ENCODE peak calls at places on chromosome 1, in five cellular contexts. T, Y, O, I and N are unnamed samples. For H3K36me3, the result is how much of the 10 kb centered on the place peaks cover.

GRCh38 chr1:220905650-220906560 is 26.7 kb downstream of the HLX start:
- DNase-seq in T (no peak), Y (no peak), O (no peak), I (no peak), N (no peak)

GRCh38 chr1:18890704-18891103 is 11.7 kb downstream of the ALDH4A1 start:
- DNase-seq in T (no peak), Y (no peak), O (no peak), I (peak), N (no peak)

GRCh38 chr1:106494646-106495045 is 561.8 kb upstream of the PRMT6 start:
- DNase-seq in T (no peak), Y (no peak), O (no peak), I (no peak), N (no peak)

GRCh38 chr1:35808376-35809155 is 750 bp downstream of the AGO4 start:
- DNase-seq in T (no peak), Y (peak), O (peak), I (peak), N (peak)

GRCh38 chr1:187270256-187270655 is 441.5 kb downstream of the PLA2G4A start:
- DNase-seq in T (no peak), Y (no peak), O (no peak), I (no peak), N (no peak)

GRCh38 chr1:96521994-96522760 is 199.4 kb upstream of the PTBP2 start:
- DNase-seq in T (no peak), Y (no peak), O (no peak), I (peak), N (no peak)

GRCh38 chr1:234518876-234519275 is 39.9 kb upstream of the TARBP1 start:
- DNase-seq in T (no peak), Y (no peak), O (no peak), I (no peak), N (no peak)

GRCh38 chr1:244659694-244660093 is 6.8 kb downstream of the DESI2 start:
- DNase-seq in T (no peak), Y (no peak), O (no peak), I (no peak), N (no peak)

GRCh38 chr1:244962140-244962539 is 97.8 kb upstream of the HNRNPU start:
- DNase-seq in T (no peak), Y (no peak), O (no peak), I (no peak), N (no peak)

GRCh38 chr1:2515763-2516080 is 10.7 kb downstream of the PANK4 start:
- DNase-seq in T (no peak), Y (no peak), O (no peak), I (no peak), N (no peak)

GRCh38 chr1:2518528-2518927 is 7.9 kb downstream of the PANK4 start:
- DNase-seq in T (no peak), Y (no peak), O (no peak), I (no peak), N (no peak)

GRCh38 chr1:2517966-2518365 is 8.4 kb downstream of the PANK4 start:
- DNase-seq in T (no peak), Y (no peak), O (no peak), I (no peak), N (no peak)

GRCh38 chr1:2516124-2516523 is 10.3 kb downstream of the PANK4 start:
- DNase-seq in T (no peak), Y (no peak), O (no peak), I (no peak), N (no peak)

DNA sequence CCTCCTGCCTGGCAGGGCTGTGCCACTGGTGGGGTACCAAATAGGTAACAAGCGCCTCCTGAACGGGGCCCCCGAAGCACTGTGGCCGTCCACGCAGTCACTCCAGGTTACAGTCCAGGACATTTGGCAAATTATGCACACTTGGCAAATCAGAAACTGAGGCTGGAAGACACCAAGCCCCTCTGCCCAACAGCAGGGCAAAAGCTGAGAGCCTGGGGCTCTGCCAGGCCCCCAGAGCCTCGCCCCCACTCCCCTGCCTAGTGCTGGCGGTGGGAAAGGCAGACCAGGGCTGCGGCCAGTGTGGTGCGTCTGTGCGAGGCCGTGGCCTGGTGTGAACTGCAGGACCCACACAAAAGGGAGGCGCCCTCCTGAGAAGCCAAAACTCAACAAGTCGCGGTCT is 9.4 kb downstream of the PANK4 start:
- DNase-seq in T (no peak), Y (no peak), O (no peak), I (no peak), N (no peak)
- H3K36me3 ChIP-seq in T (half or more), Y (half or more), O (under half), I (under half), N (half or more)

GRCh38 chr1:109928591-109929111 is 18.0 kb downstream of the CSF1 start:
- DNase-seq in T (no peak), Y (peak), O (peak), I (peak), N (no peak)

GRCh38 chr1:109927908-109928307 is 17.3 kb downstream of the CSF1 start:
- DNase-seq in T (peak), Y (peak), O (peak), I (peak), N (no peak)

GRCh38 chr1:109926662-109927300 is 16.1 kb downstream of the CSF1 start:
- DNase-seq in T (no peak), Y (no peak), O (no peak), I (peak), N (no peak)

GRCh38 chr1:109929170-109929569 is 18.5 kb downstream of the CSF1 start:
- DNase-seq in T (no peak), Y (no peak), O (no peak), I (no peak), N (no peak)

DNA sequence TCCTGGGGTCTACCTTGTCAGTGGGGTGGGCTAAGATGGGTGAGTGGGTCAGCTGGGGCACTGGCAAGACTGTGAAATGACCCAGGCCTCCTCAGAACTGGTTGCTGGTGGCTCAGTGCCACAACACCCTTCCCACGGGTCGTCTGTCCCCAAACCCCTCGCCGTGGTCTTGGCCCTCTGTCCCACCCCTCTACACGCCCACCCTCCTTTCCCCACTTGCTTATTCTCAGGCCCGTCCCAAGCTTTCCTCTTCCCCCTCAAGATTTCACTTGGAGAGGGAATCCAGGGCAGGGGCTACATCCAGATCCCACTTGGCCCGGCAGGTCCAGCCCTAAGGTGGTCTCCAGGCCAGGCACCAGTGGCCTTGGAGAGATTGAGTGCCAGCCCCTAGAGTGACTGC is 16.7 kb downstream of the CSF1 start:
- DNase-seq in T (no peak), Y (no peak), O (no peak), I (no peak), N (no peak)
- H3K27ac ChIP-seq in T (peak), Y (peak), O (no peak), I (peak), N (peak)

GRCh38 chr1:150577557-150578277 is 1.7 kb downstream of the MCL1 start:
- DNase-seq in T (no peak), Y (no peak), O (no peak), I (peak), N (no peak)
- H3K36me3 ChIP-seq in T (under half), Y (half or more), O (under half), I (under half), N (half or more)

GRCh38 chr1:162996261-162996660 is 72.9 kb upstream of the RGS4 start:
- DNase-seq in T (no peak), Y (no peak), O (no peak), I (no peak), N (no peak)
- H3K27ac ChIP-seq in T (no peak), Y (no peak), O (no peak), I (no peak), N (no peak)

GRCh38 chr1:71236503-71236902 is 155.7 kb upstream of the ZRANB2 start:
- DNase-seq in T (no peak), Y (no peak), O (no peak), I (no peak), N (no peak)
- H3K36me3 ChIP-seq in T (under half), Y (under half), O (under half), I (under half), N (under half)

DNA sequence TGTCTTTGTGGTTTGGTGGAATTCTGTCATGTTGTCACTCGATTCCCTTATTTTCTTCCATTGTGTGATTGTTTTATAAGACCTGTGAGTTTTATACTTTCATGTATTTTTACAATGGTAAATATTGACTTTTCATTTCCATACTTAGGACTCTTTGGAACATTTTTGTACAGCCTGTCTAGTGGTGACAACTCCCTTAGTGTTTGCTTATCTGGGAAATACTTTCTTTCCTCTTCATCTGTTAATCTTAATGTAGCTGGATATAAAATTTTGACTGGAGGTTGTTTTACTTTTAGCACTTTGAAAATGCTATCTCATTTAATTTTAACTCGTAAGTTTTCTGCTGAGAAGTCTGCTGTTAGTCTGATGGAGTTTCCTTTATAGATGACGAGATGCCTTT is 310.5 kb downstream of the NUF2 start:
- DNase-seq in T (no peak), Y (no peak), O (no peak), I (no peak), N (no peak)
- H3K27ac ChIP-seq in T (no peak), Y (no peak), O (no peak), I (no peak), N (no peak)

DNA sequence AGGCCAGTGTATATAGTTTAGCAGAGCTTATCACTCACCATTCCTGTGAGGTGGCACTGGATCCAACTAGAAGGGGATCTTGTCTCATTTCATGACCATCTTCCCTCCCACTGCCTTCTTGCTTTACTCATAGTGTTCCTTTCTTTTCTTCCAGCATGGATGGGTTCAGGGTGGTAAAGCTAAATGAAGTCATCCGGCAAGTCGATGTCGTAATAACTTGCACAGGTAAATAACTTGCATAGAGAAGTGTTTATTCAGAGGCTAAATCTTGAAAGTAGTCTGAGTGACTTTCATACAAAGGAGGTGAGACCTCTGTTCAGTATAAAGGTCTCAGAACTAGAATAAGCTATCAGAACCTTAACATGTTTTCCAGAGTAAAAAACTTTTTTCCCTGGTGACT is 16.6 kb upstream of the STRIP1 start:
- DNase-seq in T (no peak), Y (no peak), O (no peak), I (no peak), N (no peak)
- H3K36me3 ChIP-seq in T (half or more), Y (half or more), O (under half), I (under half), N (half or more)

DNA sequence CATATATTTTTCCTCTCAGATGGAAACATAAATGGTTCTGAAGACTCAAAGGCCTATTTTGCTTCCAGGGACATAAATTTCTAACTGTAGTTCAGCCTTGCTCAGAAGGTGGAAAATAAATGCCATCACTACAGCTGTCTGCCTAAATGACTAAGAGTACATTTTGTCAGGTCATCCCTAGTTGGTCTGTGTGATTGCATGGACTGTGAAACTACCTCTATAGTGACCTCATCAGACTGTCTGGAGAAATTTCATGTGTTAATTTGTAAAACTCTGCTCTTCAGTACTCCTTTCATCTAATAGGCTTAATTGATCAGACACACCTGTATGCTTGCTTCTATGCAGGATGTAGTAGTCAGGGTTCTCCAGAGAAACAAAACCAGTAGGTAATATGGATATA is 886.9 kb downstream of the AMY1C start:
- DNase-seq in T (no peak), Y (no peak), O (no peak), I (no peak), N (no peak)
- H3K27ac ChIP-seq in T (no peak), Y (no peak), O (no peak), I (no peak), N (no peak)

GRCh38 chr1:54174106-54174505 is 21.3 kb upstream of the CDCP2 start:
- DNase-seq in T (no peak), Y (no peak), O (no peak), I (no peak), N (no peak)

GRCh38 chr1:54178296-54179070 is 21.3 kb downstream of the CYB5RL start:
- DNase-seq in T (no peak), Y (no peak), O (no peak), I (no peak), N (no peak)

GRCh38 chr1:54177726-54178125 is 22.1 kb downstream of the CYB5RL start:
- DNase-seq in T (no peak), Y (no peak), O (no peak), I (no peak), N (no peak)

GRCh38 chr1:54173681-54174080 is 20.9 kb upstream of the CDCP2 start:
- DNase-seq in T (no peak), Y (no peak), O (peak), I (no peak), N (no peak)

DNA sequence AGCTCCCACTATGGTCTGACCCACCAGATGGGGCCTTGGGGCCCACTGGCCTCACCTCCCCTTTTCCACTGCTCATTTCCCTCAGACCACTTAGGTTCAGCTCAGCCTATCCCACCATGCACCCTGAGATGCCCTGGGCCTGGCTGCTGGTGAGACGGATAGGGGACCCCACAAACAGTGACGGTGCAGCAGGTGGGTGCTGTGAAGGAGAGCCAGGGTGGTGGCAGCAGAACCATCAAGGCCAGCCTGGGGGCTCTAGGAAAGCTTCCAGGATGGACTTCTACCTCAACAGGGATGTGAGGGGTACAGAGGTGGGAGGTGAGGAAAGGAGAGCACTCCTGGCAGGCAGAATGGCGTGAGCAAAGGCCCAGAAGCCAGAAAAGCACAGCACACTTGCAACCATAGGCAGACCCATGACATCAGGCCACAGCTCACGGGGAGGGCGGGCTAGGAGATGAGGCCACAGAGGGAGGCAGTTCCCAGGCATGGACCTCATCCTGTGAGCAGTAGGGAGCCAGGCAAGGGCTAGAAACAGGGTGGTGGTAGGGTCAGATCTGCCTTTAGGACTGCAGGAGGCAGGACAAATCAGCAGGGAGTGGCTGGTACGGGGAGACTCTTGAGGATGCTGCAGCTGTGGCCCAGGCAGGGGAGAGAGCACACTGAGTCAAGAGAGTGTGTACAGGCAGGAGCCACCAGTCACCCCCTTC is 23.1 kb downstream of the CYB5RL start:
- DNase-seq in T (no peak), Y (no peak), O (no peak), I (no peak), N (no peak)
- H3K36me3 ChIP-seq in T (under half), Y (under half), O (under half), I (under half), N (under half)

GRCh38 chr1:44240802-44241671 is 27.8 kb downstream of the DMAP1 start:
- DNase-seq in T (no peak), Y (no peak), O (no peak), I (no peak), N (no peak)
- H3K27ac ChIP-seq in T (peak), Y (peak), O (no peak), I (no peak), N (peak)